ENCODE peak calls at places on chromosome 7, in eight cellular contexts. I is activated naive CD4-positive, alpha-beta T cell; L is fibroblast of mammary gland; O is stimulated activated CD4-positive, alpha-beta T cell treated with anti-CD3 and anti-CD28 coated beads, Interleukin-15, amount 100 ng/mL, for 24 hours; M is activated T-helper 1 cell treated with anti-CD3 and anti-CD28 coated beads, Interleukin-12 subunit alpha, Interleukin-12 subunit beta, Interleukin-2, Interleukin-4 antibody, amounts not matched to agents 30 ng/mL and 10 ng/mL and 1 ng/mL, durations not matched to agents 14 hours and 24 hours and 36 hours; N is BJ; X is SJSA1; U is hippocampal formation. Q is an unnamed sample.

GRCh38 chr7:115748123-115748738 is 282.3 kb downstream of the TFEC start:
- DNase-seq in I (no peak), L (peak), O (no peak), M (no peak), N (no peak), X (no peak), U (no peak), Q (no peak)

GRCh38 chr7:11931306-11931705 is 99.3 kb upstream of the THSD7A start:
- DNase-seq in I (no peak), L (no peak), O (no peak), M (no peak), N (no peak), X (no peak), U (no peak), Q (no peak)

GRCh38 chr7:7719235-7719634 is 828 bp upstream of the RPA3 start:
- DNase-seq in I (peak), L (peak), O (peak), M (peak), N (peak), X (no peak), U (peak), Q (peak)

GRCh38 chr7:136033413-136034031 is 56.4 kb upstream of the MTPN start:
- DNase-seq in I (no peak), L (no peak), O (no peak), M (no peak), N (no peak), X (no peak), U (no peak), Q (no peak)

GRCh38 chr7:94054130-94054529 is 50.0 kb upstream of the BET1 start:
- DNase-seq in I (no peak), L (peak), O (no peak), M (no peak), N (no peak), X (no peak), U (no peak), Q (no peak)

GRCh38 chr7:25025218-25025671 is 45.3 kb upstream of the OSBPL3 start:
- DNase-seq in I (no peak), L (peak), O (no peak), M (no peak), N (peak), X (peak), U (no peak), Q (no peak)

GRCh38 chr7:91512958-91513357 is 248.7 kb downstream of the FZD1 start:
- DNase-seq in I (no peak), L (peak), O (no peak), M (no peak), N (no peak), X (no peak), U (no peak), Q (no peak)

GRCh38 chr7:151243045-151243349 is 5.5 kb downstream of the SMARCD3 start:
- DNase-seq in I (no peak), L (no peak), O (no peak), M (no peak), N (no peak), X (no peak), U (no peak), Q (no peak)

GRCh38 chr7:112572669-112573301 is 92.0 kb downstream of the LSMEM1 start:
- DNase-seq in I (no peak), L (no peak), O (no peak), M (no peak), N (no peak), X (no peak), U (no peak), Q (no peak)

GRCh38 chr7:50304158-50304910 is at the start of gene IKZF1:
- DNase-seq in I (peak), L (no peak), O (peak), M (no peak), N (no peak), X (no peak), U (no peak), Q (peak)

GRCh38 chr7:31648288-31648687 is 38.7 kb upstream of the PPP1R17 start:
- DNase-seq in I (no peak), L (peak), O (no peak), M (no peak), N (no peak), X (no peak), U (no peak), Q (no peak)

GRCh38 chr7:134949171-134949570 is 37.1 kb upstream of the AGBL3 start:
- DNase-seq in I (no peak), L (no peak), O (no peak), M (no peak), N (no peak), X (no peak), U (no peak), Q (no peak)

GRCh38 chr7:117269895-117270294 is 53.0 kb downstream of the WNT2 start:
- DNase-seq in I (no peak), L (peak), O (no peak), M (no peak), N (peak), X (no peak), U (no peak), Q (no peak)

GRCh38 chr7:146375155-146375554 is 258.6 kb downstream of the CNTNAP2 start:
- DNase-seq in I (no peak), L (no peak), O (no peak), M (no peak), N (no peak), X (no peak), U (no peak), Q (no peak)

GRCh38 chr7:6244021-6244420 is 28.4 kb downstream of the CYTH3 start:
- DNase-seq in I (no peak), L (no peak), O (no peak), M (no peak), N (no peak), X (no peak), U (no peak), Q (no peak)

GRCh38 chr7:100091411-100092181 is 2.8 kb downstream of the COPS6 start:
- DNase-seq in I (no peak), L (no peak), O (peak), M (no peak), N (no peak), X (no peak), U (no peak), Q (no peak)

GRCh38 chr7:75727881-75728592 is 10.7 kb downstream of the HIP1 start:
- DNase-seq in I (no peak), L (no peak), O (no peak), M (no peak), N (no peak), X (no peak), U (no peak), Q (no peak)

GRCh38 chr7:27172823-27173411 is 1.2 kb downstream of the HOXA10 start:
- DNase-seq in I (no peak), L (peak), O (peak), M (no peak), N (peak), X (peak), U (no peak), Q (no peak)

GRCh38 chr7:29337628-29338116 is 143.1 kb downstream of the CHN2 start:
- DNase-seq in I (no peak), L (no peak), O (no peak), M (peak), N (no peak), X (no peak), U (no peak), Q (no peak)

GRCh38 chr7:94949532-94949931 is 42.1 kb downstream of the PPP1R9A start:
- DNase-seq in I (no peak), L (no peak), O (no peak), M (no peak), N (no peak), X (no peak), U (no peak), Q (no peak)

GRCh38 chr7:85489498-85489897 is 302.6 kb upstream of the SEMA3D start:
- DNase-seq in I (no peak), L (peak), O (no peak), M (no peak), N (peak), X (no peak), U (no peak), Q (no peak)

GRCh38 chr7:66283003-66283920 is 78.1 kb downstream of the TPST1 start:
- DNase-seq in I (no peak), L (peak), O (no peak), M (no peak), N (no peak), X (no peak), U (no peak), Q (no peak)

GRCh38 chr7:102021841-102022618 is 204.6 kb downstream of the CUX1 start:
- DNase-seq in I (no peak), L (no peak), O (no peak), M (no peak), N (no peak), X (no peak), U (no peak), Q (no peak)

GRCh38 chr7:7178906-7179305 is 3.4 kb upstream of the C1GALT1 start:
- DNase-seq in I (no peak), L (peak), O (no peak), M (no peak), N (no peak), X (no peak), U (no peak), Q (no peak)

GRCh38 chr7:1412322-1413261 is 46.7 kb downstream of the MICALL2 start:
- DNase-seq in I (peak), L (peak), O (peak), M (peak), N (no peak), X (peak), U (peak), Q (peak)

GRCh38 chr7:706721-707120 is 19.8 kb upstream of the DNAAF5 start:
- DNase-seq in I (no peak), L (no peak), O (no peak), M (no peak), N (no peak), X (no peak), U (no peak), Q (no peak)

GRCh38 chr7:80387634-80388033 is 124.2 kb downstream of the GNAT3 start:
- DNase-seq in I (no peak), L (no peak), O (no peak), M (no peak), N (no peak), X (no peak), U (no peak), Q (no peak)

GRCh38 chr7:134562136-134562535 is 13.2 kb downstream of the AKR1B15 start:
- DNase-seq in I (no peak), L (peak), O (no peak), M (no peak), N (no peak), X (peak), U (no peak), Q (no peak)

GRCh38 chr7:102006695-102007094 is 189.3 kb downstream of the CUX1 start:
- DNase-seq in I (no peak), L (no peak), O (no peak), M (no peak), N (no peak), X (no peak), U (no peak), Q (no peak)

GRCh38 chr7:102046373-102047117 is 229.1 kb downstream of the CUX1 start:
- DNase-seq in I (no peak), L (peak), O (no peak), M (no peak), N (no peak), X (no peak), U (no peak), Q (no peak)

GRCh38 chr7:101817031-101817929 is at the start of gene CUX1:
- DNase-seq in I (no peak), L (no peak), O (peak), M (no peak), N (no peak), X (no peak), U (no peak), Q (peak)

GRCh38 chr7:93949468-93949867 is 27.9 kb downstream of the GNG11 start:
- DNase-seq in I (no peak), L (peak), O (no peak), M (no peak), N (peak), X (peak), U (no peak), Q (no peak)

GRCh38 chr7:30642789-30643188 is 39.5 kb downstream of the CRHR2 start:
- DNase-seq in I (no peak), L (no peak), O (no peak), M (no peak), N (no peak), X (no peak), U (no peak), Q (no peak)

GRCh38 chr7:22945584-22945983 is 68.3 kb downstream of the HYCC1 start:
- DNase-seq in I (no peak), L (peak), O (no peak), M (no peak), N (no peak), X (no peak), U (no peak), Q (no peak)

GRCh38 chr7:55307123-55307916 is 57.8 kb upstream of the LANCL2 start:
- DNase-seq in I (no peak), L (peak), O (no peak), M (no peak), N (no peak), X (no peak), U (no peak), Q (no peak)

GRCh38 chr7:64907641-64908326 is 4.7 kb downstream of the ZNF273 start:
- DNase-seq in I (no peak), L (no peak), O (no peak), M (no peak), N (no peak), X (no peak), U (no peak), Q (no peak)

GRCh38 chr7:155256081-155256760 is 41.5 kb upstream of the INSIG1 start:
- DNase-seq in I (no peak), L (no peak), O (no peak), M (no peak), N (no peak), X (no peak), U (no peak), Q (no peak)

GRCh38 chr7:5064391-5065106 is 18.9 kb downstream of the RBAK start:
- DNase-seq in I (no peak), L (peak), O (no peak), M (no peak), N (no peak), X (no peak), U (no peak), Q (no peak)